ENCODE peak calls at places on chromosomes 16 and 17, in nine cellular contexts. Y is Peyer's patch, R is Panc1, E is lung, C is brain microvascular endothelial cell, T is mesenchymal stem cell, Q is aorta, L is tibial artery, D is SK-N-SH. M is an unnamed sample. For H3K27me3 and H3K36me3, the result is how much of the 10 kb centered on the place peaks cover.

GRCh38 chr17:76581515-76581914 is 4.1 kb downstream of the ST6GALNAC2 start:
- DNase-seq in Y (no peak), R (no peak), E (no peak), C (no peak), T (no peak), Q (no peak), L (no peak), D (no peak), M (no peak)

GRCh38 chr16:88809068-88809675 is 2.6 kb downstream of the APRT start:
- DNase-seq in Y (no peak), R (no peak), E (no peak), C (no peak), T (no peak), Q (no peak), L (no peak), D (no peak), M (no peak)

GRCh38 chr16:895371-895770 is 75.4 kb downstream of the LMF1 start:
- DNase-seq in Y (no peak), R (no peak), E (no peak), C (no peak), T (no peak), Q (no peak), L (no peak), D (no peak), M (no peak)

GRCh38 chr17:68821860-68822693 is 133.1 kb downstream of the ABCA8 start:
- DNase-seq in Y (no peak), R (peak), E (no peak), C (peak), T (peak), Q (no peak), L (no peak), D (peak), M (no peak)

GRCh38 chr16:66159987-66160386 is 206.5 kb upstream of the CDH5 start:
- DNase-seq in Y (no peak), R (no peak), E (no peak), C (no peak), T (peak), Q (no peak), L (no peak), D (no peak), M (no peak)

GRCh38 chr17:78250891-78251772 is 19.7 kb downstream of the TMEM235 start:
- DNase-seq in Y (peak), R (peak), E (peak), C (peak), T (peak), Q (peak), L (peak), D (peak), M (peak)

GRCh38 chr16:67006930-67007658 is 18.7 kb downstream of the CES4A start:
- DNase-seq in Y (no peak), R (no peak), E (no peak), C (peak), T (peak), Q (no peak), L (no peak), D (no peak), M (no peak)

GRCh38 chr17:42617956-42618431 is 8.5 kb downstream of the TUBG1 start:
- DNase-seq in Y (no peak), R (no peak), E (no peak), C (no peak), T (no peak), Q (no peak), L (no peak), D (peak), M (peak)

GRCh38 chr16:13997933-13998332 is 73.2 kb upstream of the MRTFB start:
- DNase-seq in Y (peak), R (no peak), E (no peak), C (no peak), T (no peak), Q (no peak), L (no peak), D (no peak), M (peak)

GRCh38 chr16:85729907-85730465 is 20.9 kb downstream of the C16orf74 start:
- DNase-seq in Y (no peak), R (no peak), E (no peak), C (no peak), T (no peak), Q (no peak), L (no peak), D (no peak), M (no peak)

GRCh38 chr17:7280519-7281073 is 922 bp upstream of the SLC2A4 start:
- DNase-seq in Y (peak), R (peak), E (peak), C (peak), T (peak), Q (peak), L (peak), D (peak), M (peak)

GRCh38 chr16:55012793-55013192 is 82.1 kb downstream of the IRX5 start:
- DNase-seq in Y (no peak), R (no peak), E (no peak), C (no peak), T (no peak), Q (no peak), L (no peak), D (no peak), M (no peak)

GRCh38 chr17:74360993-74361612 is 565 bp downstream of the BTBD17 start:
- DNase-seq in Y (no peak), R (no peak), E (no peak), C (peak), T (no peak), Q (no peak), L (no peak), D (no peak), M (no peak)

GRCh38 chr17:74359916-74360315 is 1.8 kb downstream of the BTBD17 start:
- DNase-seq in Y (no peak), R (no peak), E (no peak), C (no peak), T (no peak), Q (no peak), L (no peak), D (no peak), M (no peak)

GRCh38 chr17:74357466-74357809 is 4.2 kb downstream of the BTBD17 start:
- DNase-seq in Y (no peak), R (no peak), E (no peak), C (no peak), T (no peak), Q (no peak), L (no peak), D (no peak), M (no peak)

GRCh38 chr17:74356640-74357465 is 4.8 kb downstream of the BTBD17 start:
- DNase-seq in Y (no peak), R (no peak), E (no peak), C (no peak), T (no peak), Q (no peak), L (no peak), D (no peak), M (no peak)

GRCh38 chr17:74358696-74359095 is 3.0 kb downstream of the BTBD17 start:
- DNase-seq in Y (no peak), R (no peak), E (no peak), C (no peak), T (no peak), Q (no peak), L (no peak), D (no peak), M (no peak)
- H3K27me3 ChIP-seq in Y (under half), R (under half), E (under half), C (under half), T (half or more), Q (under half), L (half or more), D (under half), M (under half)

DNA sequence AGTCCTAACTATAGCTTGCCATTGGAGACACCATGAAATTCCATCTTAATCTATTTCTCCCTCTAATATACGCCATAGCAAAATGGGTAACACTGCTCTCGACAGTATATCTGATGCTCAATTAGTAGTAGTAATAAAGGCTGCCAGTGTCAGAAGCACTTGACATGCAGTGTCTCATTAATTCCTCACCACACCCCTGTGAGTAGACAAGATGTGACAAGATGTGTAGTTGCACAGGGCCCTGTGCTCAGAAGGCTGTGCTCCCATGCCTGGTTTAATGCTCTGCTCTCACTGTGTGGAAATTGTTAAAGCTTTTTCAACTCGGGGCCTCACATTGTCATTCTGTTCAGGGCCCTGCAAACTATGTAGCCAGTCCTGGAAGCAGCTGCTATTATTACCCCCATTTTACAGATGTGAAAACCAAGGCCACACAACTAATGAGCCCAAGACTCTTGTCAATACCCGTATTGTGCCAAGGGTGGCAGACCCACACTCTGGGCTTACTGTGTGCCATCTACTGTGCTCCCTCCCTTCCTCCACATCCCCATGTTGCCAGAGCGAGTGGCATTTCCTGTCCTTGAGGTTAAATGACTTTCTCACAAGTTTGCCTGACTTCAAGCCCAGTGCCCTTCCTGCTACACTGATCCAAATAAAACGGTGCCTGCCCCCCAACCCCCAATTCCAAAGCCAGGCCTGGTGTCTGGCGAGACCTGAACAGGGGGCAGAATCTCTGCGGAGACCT is 287.3 kb upstream of the CCL2 start:
- DNase-seq in Y (no peak), R (no peak), E (no peak), C (no peak), T (no peak), Q (no peak), L (no peak), D (no peak), M (peak)
- H3K4me3 ChIP-seq in Y (no peak), R (no peak), E (no peak), C (no peak), T (no peak), Q (no peak), L (no peak), D (no peak), M (no peak)

GRCh38 chr17:2062571-2063183 is 7.8 kb downstream of the HIC1 start:
- DNase-seq in Y (no peak), R (no peak), E (no peak), C (peak), T (peak), Q (no peak), L (no peak), D (no peak), M (no peak)
- H3K36me3 ChIP-seq in Y (under half), R (under half), E (under half), C (half or more), T (half or more), Q (under half), L (half or more), D (under half), M (under half)

GRCh38 chr17:61761827-61762226 is 101.5 kb downstream of the BRIP1 start:
- DNase-seq in Y (no peak), R (no peak), E (no peak), C (no peak), T (no peak), Q (no peak), L (no peak), D (no peak), M (no peak)
- H3K27me3 ChIP-seq in Y (under half), R (under half), E (under half), C (under half), T (under half), Q (under half), L (under half), D (under half), M (under half)

DNA sequence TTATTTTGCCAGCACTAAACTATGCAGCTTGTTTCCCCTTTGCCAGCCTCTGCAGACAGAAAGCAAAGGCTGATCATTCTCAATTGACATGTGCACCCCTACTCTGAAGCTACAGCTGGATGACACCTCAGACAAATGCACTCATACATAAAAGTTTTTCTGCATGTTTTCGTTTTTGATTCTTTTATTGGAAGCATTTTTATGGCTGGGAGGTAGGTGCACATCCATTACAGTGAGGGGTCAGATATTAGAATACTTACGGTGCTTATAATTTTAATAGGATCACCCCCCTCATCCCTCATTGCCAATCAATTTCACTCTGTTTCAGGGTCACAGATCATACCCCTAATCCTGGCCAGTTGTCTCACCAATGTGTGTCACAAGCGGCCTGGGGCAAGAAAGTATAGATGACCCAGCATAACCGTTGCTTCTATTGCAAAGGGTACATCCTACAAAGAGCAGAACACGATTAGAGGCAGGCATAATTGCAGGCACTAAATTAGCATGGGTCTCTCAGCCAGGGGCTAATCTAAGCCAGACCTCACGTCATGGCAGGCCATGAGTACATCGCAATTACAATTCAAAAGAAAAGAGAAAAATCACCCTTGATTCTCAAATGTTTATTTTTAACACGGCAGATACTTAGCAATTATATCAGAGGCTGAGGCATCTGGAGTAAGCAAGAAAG is 89.5 kb upstream of the SOX9 start:
- DNase-seq in Y (no peak), R (no peak), E (no peak), C (no peak), T (no peak), Q (no peak), L (no peak), D (peak), M (no peak)
- H3K4me3 ChIP-seq in Y (no peak), R (no peak), E (no peak), C (no peak), T (no peak), Q (no peak), L (no peak), D (no peak), M (no peak)

GRCh38 chr16:77062878-77063566 is 128.0 kb upstream of the MON1B start:
- DNase-seq in Y (no peak), R (no peak), E (no peak), C (no peak), T (peak), Q (no peak), L (no peak), D (no peak), M (no peak)
- H3K36me3 ChIP-seq in Y (under half), R (under half), E (under half), C (under half), T (under half), Q (under half), L (under half), D (under half), M (under half)